ENCODE peak calls at places on chromosome 14, in six cellular contexts. Y is suprapubic skin, Z is heart left ventricle, Q is spleen, T is stomach, M is endodermal cell. V is an unnamed sample.

GRCh38 chr14:95291859-95292542 is 27.7 kb downstream of the CLMN start:
- DNase-seq in T (peak; percentile 63), Y (peak; percentile 82), Q (no peak), Z (peak; percentile 86), M (no peak), V (peak; percentile 90)

GRCh38 chr14:85241022-85241880 is 288.7 kb upstream of the FLRT2 start:
- DNase-seq in M (no peak), Q (no peak), Y (no peak), Z (no peak), T (no peak), V (no peak)

GRCh38 chr14:54444003-54444402 is 2.8 kb upstream of the CNIH1 start:
- DNase-seq in Z (no peak), T (no peak), Q (no peak), M (no peak), Y (no peak), V (no peak)

GRCh38 chr14:22976620-22977433 is 5.5 kb downstream of the AJUBA start:
- DNase-seq in Q (no peak), T (peak; percentile 48), M (peak; percentile 67), Z (no peak), Y (no peak), V (no peak)

GRCh38 chr14:31127690-31128089 is 79.9 kb downstream of the HECTD1 start:
- DNase-seq in M (no peak), Y (no peak), T (no peak), Q (no peak), Z (no peak), V (no peak)

GRCh38 chr14:37721976-37722659 is 126.7 kb downstream of the TTC6 start:
- DNase-seq in T (no peak), Y (no peak), Z (no peak), M (no peak), Q (no peak), V (no peak)

GRCh38 chr14:102826751-102827675 is 49.8 kb downstream of the TRAF3 start:
- DNase-seq in M (no peak), T (no peak), Z (no peak), Q (no peak), Y (no peak), V (no peak)

GRCh38 chr14:96824283-96824682 is 27.1 kb downstream of the VRK1 start:
- DNase-seq in Y (no peak), Q (no peak), T (no peak), Z (no peak), M (no peak), V (no peak)

GRCh38 chr14:105314287-105315185 is at the start of gene PACS2:
- DNase-seq in Y (no peak), Q (peak; percentile 92), M (peak; percentile 84), Z (peak; percentile 82), T (peak; percentile 85), V (peak; percentile 86)

GRCh38 chr14:95741051-95741490 is 27.1 kb upstream of the TCL1A start:
- DNase-seq in Q (no peak), Z (no peak), M (no peak), T (no peak), Y (no peak), V (no peak)

GRCh38 chr14:45156067-45156466 is 20.3 kb downstream of the FANCM start:
- DNase-seq in M (no peak), Z (no peak), Y (no peak), Q (no peak), T (no peak), V (no peak)

GRCh38 chr14:65502676-65503124 is 90.2 kb downstream of the FUT8 start:
- DNase-seq in Y (no peak), Z (no peak), M (no peak), T (no peak), Q (no peak), V (no peak)

GRCh38 chr14:102362084-102362483 is 606 bp downstream of the CINP start:
- DNase-seq in Y (no peak), Z (no peak), T (no peak), Q (no peak), M (no peak), V (no peak)

GRCh38 chr14:72839753-72840390 is 54.0 kb downstream of the DPF3 start:
- DNase-seq in M (no peak), Z (no peak), T (no peak), Y (no peak), Q (no peak), V (no peak)

GRCh38 chr14:58100735-58101368 is 51.2 kb downstream of the ARMH4 start:
- DNase-seq in T (no peak), Z (no peak), Y (no peak), Q (no peak), M (no peak), V (no peak)

GRCh38 chr14:106843951-106844483 is 1317.6 kb downstream of the TMEM121 start:
- DNase-seq in T (peak; percentile 75), M (no peak), Y (no peak), Z (peak; percentile 28), Q (peak; percentile 77), V (no peak)

GRCh38 chr14:22658951-22659350 is 14.8 kb upstream of the OR6J1 start:
- DNase-seq in Q (no peak), Z (no peak), T (no peak), Y (no peak), M (no peak), V (no peak)

GRCh38 chr14:71130491-71131179 is 223.4 kb downstream of the PCNX1 start:
- DNase-seq in Q (no peak), Z (no peak), M (peak; percentile 57), Y (no peak), T (no peak), V (no peak)

GRCh38 chr14:39442293-39442692 is 10.1 kb upstream of the FBXO33 start:
- DNase-seq in Y (no peak), T (no peak), Q (peak; percentile 66), Z (no peak), M (no peak), V (no peak)

GRCh38 chr14:55843718-55844403 is 263.9 kb downstream of the KTN1 start:
- DNase-seq in T (no peak), M (no peak), Z (no peak), Y (no peak), Q (no peak), V (no peak)

GRCh38 chr14:54702014-54702491 is 135.1 kb downstream of the SAMD4A start:
- DNase-seq in Z (no peak), Q (no peak), T (no peak), M (no peak), Y (no peak), V (no peak)

GRCh38 chr14:98901511-98902205 is 370.3 kb downstream of the BCL11B start:
- DNase-seq in T (no peak), Q (no peak), M (no peak), Z (no peak), Y (peak; percentile 68), V (no peak)
- H3K4me1 ChIP-seq in T (no peaks in the 10 kb centered on the region), Q (no peaks in the 10 kb centered on the region), M (peaks cover 6% of the 10 kb centered on the region), Z (no peaks in the 10 kb centered on the region), Y (peaks cover 40% of the 10 kb centered on the region), V (no peaks in the 10 kb centered on the region)

DNA sequence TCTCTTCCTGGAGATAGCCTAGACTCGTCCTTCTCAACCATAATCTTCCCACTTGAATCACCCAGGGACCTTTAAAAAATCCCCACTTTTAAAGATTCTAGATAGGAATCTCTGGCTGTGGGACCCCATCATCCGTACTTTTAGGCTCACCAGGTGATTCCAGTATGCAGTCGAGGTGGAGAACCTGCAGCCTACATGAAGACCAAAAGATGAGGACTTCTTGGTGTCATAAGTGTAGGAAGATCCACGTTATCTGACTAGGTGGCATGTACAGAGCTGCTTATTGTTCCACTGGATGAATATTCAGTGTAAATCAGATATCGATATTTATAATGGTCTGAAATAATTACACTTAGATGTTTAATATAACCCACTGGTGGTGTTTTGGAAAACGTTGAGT is 2.6 kb downstream of the PRKCH start:
- DNase-seq in Z (no peak), Q (no peak), T (no peak), M (no peak), Y (no peak), V (no peak)
- H3K4me1 ChIP-seq in Z (peaks cover 9% of the 10 kb centered on the region), Q (peaks cover 72% of the 10 kb centered on the region), T (peaks cover 27% of the 10 kb centered on the region), M (no peaks in the 10 kb centered on the region), Y (peaks cover 34% of the 10 kb centered on the region), V (peaks cover 22% of the 10 kb centered on the region)

GRCh38 chr14:103883263-103883523 is 35.8 kb upstream of the PPP1R13B start:
- DNase-seq in T (no peak), Z (no peak), M (no peak), Y (no peak), Q (no peak), V (no peak)
- H3K4me1 ChIP-seq in T (peaks cover 64% of the 10 kb centered on the region), Z (peaks cover 36% of the 10 kb centered on the region), M (peaks cover 9% of the 10 kb centered on the region), Y (peaks cover 41% of the 10 kb centered on the region), Q (peaks cover 94% of the 10 kb centered on the region), V (no peaks in the 10 kb centered on the region)

GRCh38 chr14:35140718-35141581 is 18.6 kb downstream of the PRORP start:
- DNase-seq in M (no peak), T (no peak), Z (no peak), Q (no peak), Y (no peak), V (no peak)

GRCh38 chr14:35147186-35147585 is 24.8 kb downstream of the PRORP start:
- DNase-seq in Q (no peak), Z (no peak), T (no peak), Y (no peak), M (no peak), V (no peak)

GRCh38 chr14:35147711-35148110 is 25.4 kb downstream of the PRORP start:
- DNase-seq in M (no peak), Q (no peak), Y (no peak), T (no peak), Z (no peak), V (no peak)

GRCh38 chr14:35146711-35147149 is 24.4 kb downstream of the PRORP start:
- DNase-seq in Z (no peak), Q (no peak), M (no peak), Y (no peak), T (no peak), V (no peak)

GRCh38 chr14:35144029-35144428 is 21.7 kb downstream of the PRORP start:
- DNase-seq in Y (no peak), Z (no peak), M (no peak), T (no peak), Q (no peak), V (no peak)
- H3K4me1 ChIP-seq in Y (no peaks in the 10 kb centered on the region), Z (no peaks in the 10 kb centered on the region), M (no peaks in the 10 kb centered on the region), T (no peaks in the 10 kb centered on the region), Q (no peaks in the 10 kb centered on the region), V (no peaks in the 10 kb centered on the region)

DNA sequence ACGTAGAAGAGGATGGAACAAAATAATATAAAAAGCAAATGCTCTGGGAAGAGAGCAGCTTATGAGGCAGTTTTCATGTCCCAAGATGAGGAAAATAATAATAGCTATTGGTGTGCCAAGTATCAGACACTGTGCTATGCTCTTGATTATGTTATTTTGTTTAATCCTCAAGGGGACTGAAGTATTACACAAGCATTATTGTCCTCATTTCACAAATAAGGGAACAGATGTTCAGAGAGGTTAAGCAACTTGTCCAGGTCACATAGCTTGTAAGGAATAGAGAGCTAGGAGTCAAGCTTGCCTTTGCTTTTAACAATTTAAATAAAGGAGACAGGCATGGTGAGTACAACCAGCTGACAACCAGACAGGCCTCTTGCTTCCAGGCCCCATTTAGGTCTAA is 26.9 kb upstream of the LTBP2 start:
- DNase-seq in Y (no peak), Z (no peak), Q (no peak), T (no peak), M (no peak), V (no peak)
- H3K4me1 ChIP-seq in Y (peaks cover 9% of the 10 kb centered on the region), Z (no peaks in the 10 kb centered on the region), Q (peaks cover 20% of the 10 kb centered on the region), T (peaks cover 13% of the 10 kb centered on the region), M (peaks cover 21% of the 10 kb centered on the region), V (peaks cover 33% of the 10 kb centered on the region)

V was measured in tibial artery.